ENCODE peak calls at places on chromosome 18, in eight cellular contexts. X is A549, L is stomach, E is heart left ventricle, R is HepG2, Y is endodermal cell, H is left ventricle myocardium inferior, D is lower lobe of right lung. Z is an unnamed sample.

GRCh38 chr18:14978962-14979535 is 231.1 kb downstream of the ANKRD30B start:
- DNase-seq in X (peak), L (no peak), E (no peak), R (peak), Y (peak), H (no peak), D (no peak), Z (no peak)

GRCh38 chr18:78925557-78926242 is 53.9 kb upstream of the SALL3 start:
- DNase-seq in X (no peak), L (peak), E (no peak), R (no peak), Y (no peak), H (no peak), D (no peak), Z (no peak)

GRCh38 chr18:48590678-48591077 is 51.8 kb downstream of the CTIF start:
- DNase-seq in X (peak), L (no peak), E (peak), R (no peak), Y (no peak), H (no peak), D (no peak), Z (no peak)

GRCh38 chr18:1037766-1038165 is 133.1 kb downstream of the ADCYAP1 start:
- DNase-seq in X (no peak), L (no peak), E (no peak), R (no peak), Y (no peak), H (no peak), D (no peak), Z (no peak)

GRCh38 chr18:811192-812122 is 585 bp downstream of the YES1 start:
- DNase-seq in X (no peak), L (peak), E (peak), R (no peak), Y (peak), H (peak), D (peak), Z (peak)

GRCh38 chr18:1014496-1014895 is 109.8 kb downstream of the ADCYAP1 start:
- DNase-seq in X (no peak), L (no peak), E (no peak), R (no peak), Y (peak), H (no peak), D (no peak), Z (no peak)

GRCh38 chr18:79302120-79302519 is 93.6 kb upstream of the NFATC1 start:
- DNase-seq in X (no peak), L (no peak), E (no peak), R (no peak), Y (no peak), H (no peak), D (no peak), Z (no peak)

GRCh38 chr18:40841473-40841872 is 1113.6 kb upstream of the PIK3C3 start:
- DNase-seq in X (no peak), L (no peak), E (no peak), R (no peak), Y (no peak), H (no peak), D (no peak), Z (no peak)

GRCh38 chr18:5966514-5966913 is 71.2 kb upstream of the TMEM200C start:
- DNase-seq in X (no peak), L (no peak), E (no peak), R (no peak), Y (no peak), H (no peak), D (no peak), Z (no peak)

GRCh38 chr18:77103991-77104521 is 28.5 kb downstream of the MBP start:
- DNase-seq in X (no peak), L (no peak), E (no peak), R (no peak), Y (no peak), H (no peak), D (no peak), Z (peak)

GRCh38 chr18:36297419-36298112 is at the start of gene FHOD3:
- DNase-seq in X (peak), L (peak), E (peak), R (no peak), Y (peak), H (peak), D (peak), Z (no peak)

GRCh38 chr18:39946623-39947061 is 2008.4 kb upstream of the PIK3C3 start:
- DNase-seq in X (peak), L (no peak), E (no peak), R (no peak), Y (peak), H (no peak), D (no peak), Z (no peak)

GRCh38 chr18:78192044-78192443 is 787.6 kb upstream of the SALL3 start:
- DNase-seq in X (no peak), L (no peak), E (no peak), R (no peak), Y (peak), H (no peak), D (peak), Z (no peak)

GRCh38 chr18:56532176-56532840 is 106.1 kb downstream of the TXNL1 start:
- DNase-seq in X (no peak), L (no peak), E (no peak), R (no peak), Y (no peak), H (no peak), D (no peak), Z (no peak)

GRCh38 chr18:75201936-75202335 is 7.0 kb downstream of the PTGR3 start:
- DNase-seq in X (no peak), L (peak), E (no peak), R (no peak), Y (no peak), H (no peak), D (no peak), Z (no peak)

GRCh38 chr18:1049173-1049572 is 144.5 kb downstream of the ADCYAP1 start:
- DNase-seq in X (no peak), L (no peak), E (no peak), R (no peak), Y (no peak), H (no peak), D (no peak), Z (no peak)

GRCh38 chr18:48442761-48443160 is 33.6 kb upstream of the ZBTB7C start:
- DNase-seq in X (no peak), L (no peak), E (no peak), R (no peak), Y (no peak), H (no peak), D (no peak), Z (no peak)

GRCh38 chr18:55415258-55415871 is 172.6 kb downstream of the TCF4 start:
- DNase-seq in X (peak), L (peak), E (peak), R (peak), Y (peak), H (peak), D (peak), Z (peak)

GRCh38 chr18:38019292-38019691 is 453.7 kb upstream of the CELF4 start:
- DNase-seq in X (no peak), L (no peak), E (no peak), R (no peak), Y (no peak), H (no peak), D (no peak), Z (no peak)

GRCh38 chr18:77177009-77177408 is 44.4 kb upstream of the MBP start:
- DNase-seq in X (peak), L (no peak), E (no peak), R (no peak), Y (no peak), H (no peak), D (no peak), Z (no peak)

GRCh38 chr18:51194604-51195003 is 2.9 kb downstream of the MEX3C start:
- DNase-seq in X (no peak), L (no peak), E (no peak), R (no peak), Y (no peak), H (no peak), D (no peak), Z (no peak)

GRCh38 chr18:13285874-13286273 is 67.3 kb downstream of the LDLRAD4 start:
- DNase-seq in X (no peak), L (no peak), E (no peak), R (no peak), Y (no peak), H (no peak), D (no peak), Z (no peak)

GRCh38 chr18:13283746-13284145 is 65.2 kb downstream of the LDLRAD4 start:
- DNase-seq in X (no peak), L (no peak), E (no peak), R (no peak), Y (no peak), H (no peak), D (no peak), Z (no peak)

GRCh38 chr18:13287372-13287771 is 68.8 kb downstream of the LDLRAD4 start:
- DNase-seq in X (no peak), L (no peak), E (no peak), R (no peak), Y (no peak), H (no peak), D (no peak), Z (no peak)

GRCh38 chr18:13286456-13287125 is 68.0 kb downstream of the LDLRAD4 start:
- DNase-seq in X (no peak), L (no peak), E (no peak), R (no peak), Y (no peak), H (no peak), D (no peak), Z (no peak)

GRCh38 chr18:13284330-13285027 is 65.9 kb downstream of the LDLRAD4 start:
- DNase-seq in X (no peak), L (no peak), E (no peak), R (no peak), Y (no peak), H (no peak), D (no peak), Z (no peak)
- H3K27ac ChIP-seq in X (no peak), L (no peak), E (no peak), R (no peak), Y (no peak), H (no peak), D (no peak), Z (no peak)

GRCh38 chr18:24234850-24235418 is 96.1 kb downstream of the CABYR start:
- DNase-seq in X (no peak), L (no peak), E (peak), R (no peak), Y (no peak), H (no peak), D (no peak), Z (no peak)

GRCh38 chr18:24232814-24233213 is 94.0 kb downstream of the CABYR start:
- DNase-seq in X (no peak), L (no peak), E (no peak), R (no peak), Y (no peak), H (no peak), D (no peak), Z (no peak)

GRCh38 chr18:24230766-24231165 is 91.9 kb downstream of the CABYR start:
- DNase-seq in X (no peak), L (no peak), E (no peak), R (no peak), Y (no peak), H (no peak), D (no peak), Z (no peak)

GRCh38 chr18:24231773-24232735 is 93.2 kb downstream of the CABYR start:
- DNase-seq in X (peak), L (no peak), E (no peak), R (no peak), Y (no peak), H (no peak), D (no peak), Z (no peak)

DNA sequence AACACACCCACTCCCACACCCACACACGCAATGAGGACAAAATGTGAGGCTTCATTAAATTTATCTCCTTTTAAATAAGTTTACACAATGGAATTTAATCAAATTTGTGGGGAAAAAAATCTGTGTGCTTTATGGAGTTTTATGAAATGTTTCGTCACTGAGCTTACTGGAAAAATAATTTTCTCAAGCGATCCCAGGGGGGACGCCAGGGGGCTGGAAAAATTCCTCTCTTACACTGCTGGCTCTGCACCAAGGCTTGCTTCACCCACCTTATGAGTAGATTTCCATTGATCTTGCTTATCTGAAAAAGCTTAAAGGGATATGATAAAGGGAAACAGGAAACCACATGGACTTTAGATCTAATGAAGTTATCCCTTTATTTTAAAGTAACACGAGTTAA is 95.5 kb downstream of the CABYR start:
- DNase-seq in X (no peak), L (no peak), E (peak), R (peak), Y (no peak), H (peak), D (no peak), Z (no peak)
- TF ChIP-seq CTCF in X (no peak), L (no peak), E (no peak), R (no peak), Y (no peak), H (no peak), D (no peak), Z (no peak)

GRCh38 chr18:45864081-45864480 is 38.6 kb downstream of the SIGLEC15 start:
- DNase-seq in X (no peak), L (no peak), E (no peak), R (no peak), Y (no peak), H (no peak), D (no peak), Z (no peak)
- H3K4me3 ChIP-seq in X (no peak), L (no peak), E (no peak), R (no peak), Y (no peak), H (no peak), D (no peak), Z (no peak)

DNA sequence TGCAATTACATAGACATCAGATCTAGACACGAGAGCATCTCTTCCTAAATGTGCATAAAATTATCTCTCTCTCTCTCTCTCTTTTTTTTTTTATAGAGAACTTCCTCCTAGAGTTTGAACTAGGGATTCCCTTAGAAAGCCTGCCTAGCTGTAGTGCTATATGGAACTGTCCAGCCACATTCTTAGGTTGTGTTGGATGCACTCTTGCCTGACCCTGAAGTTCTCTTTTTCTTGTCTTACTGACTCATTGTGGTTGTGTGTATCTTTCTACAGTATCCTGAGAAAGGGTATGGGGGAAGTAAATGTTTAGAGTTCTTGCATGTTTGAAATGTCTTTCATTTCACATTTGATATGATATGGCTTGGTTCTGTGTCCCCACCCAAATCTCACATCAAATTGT is 368.3 kb downstream of the CDH2 start:
- DNase-seq in X (no peak), L (no peak), E (no peak), R (no peak), Y (no peak), H (no peak), D (no peak), Z (no peak)
- H3K27ac ChIP-seq in X (no peak), L (no peak), E (no peak), R (no peak), Y (no peak), H (no peak), D (no peak), Z (no peak)

DNA sequence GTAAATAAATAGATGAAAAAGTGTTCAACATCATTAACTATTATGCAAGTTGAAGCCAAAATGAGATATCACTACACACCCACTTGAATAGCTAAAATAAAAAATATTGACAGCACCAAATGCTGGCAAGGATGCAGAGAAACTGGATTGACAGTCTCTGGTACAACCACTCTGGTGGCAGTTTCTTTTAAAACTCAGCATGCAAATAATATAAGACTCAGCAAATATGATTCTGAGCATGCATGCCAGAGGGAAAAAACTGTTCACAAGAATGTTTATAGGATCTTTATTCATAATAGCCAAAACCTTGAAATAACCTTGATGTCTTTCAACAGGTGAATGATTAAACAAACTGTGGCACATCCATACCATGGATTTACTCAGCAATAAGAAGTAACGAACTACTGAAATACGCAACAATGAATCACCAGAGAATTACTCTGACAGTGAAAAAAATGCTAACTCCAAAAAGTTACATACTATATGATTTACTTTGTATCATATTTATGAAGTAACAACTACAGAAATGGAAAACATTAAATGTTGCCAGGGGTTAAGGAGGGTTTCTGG is 131.8 kb downstream of the PIGN start:
- DNase-seq in X (no peak), L (no peak), E (no peak), R (no peak), Y (no peak), H (no peak), D (no peak), Z (no peak)
- TF ChIP-seq CTCF in X (no peak), L (no peak), E (no peak), R (no peak), Y (no peak), H (no peak), D (no peak), Z (no peak)

DNA sequence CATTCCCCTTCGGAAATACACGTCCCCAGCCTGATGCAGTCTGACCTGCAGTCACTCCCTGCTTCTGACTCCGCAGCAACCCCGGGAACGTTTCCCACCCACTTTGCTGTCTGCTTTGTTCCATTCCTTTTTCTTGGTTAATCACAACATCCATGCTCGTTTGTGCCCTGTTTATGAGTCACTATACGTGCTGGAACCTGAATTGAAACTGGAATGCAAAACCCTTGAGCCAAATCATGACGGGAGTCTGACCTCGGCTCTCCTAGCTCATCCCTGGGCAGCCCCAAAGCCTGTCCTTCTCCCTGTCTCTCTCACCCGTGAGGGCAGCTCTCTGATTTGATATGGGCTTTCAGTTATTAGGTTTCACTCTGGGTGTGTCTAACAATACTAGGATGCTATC is 57.1 kb upstream of the RNF152 start:
- DNase-seq in X (no peak), L (no peak), E (no peak), R (no peak), Y (no peak), H (no peak), D (no peak), Z (peak)
- H3K4me3 ChIP-seq in X (no peak), L (no peak), E (no peak), R (no peak), Y (no peak), H (no peak), D (no peak), Z (peak)

DNA sequence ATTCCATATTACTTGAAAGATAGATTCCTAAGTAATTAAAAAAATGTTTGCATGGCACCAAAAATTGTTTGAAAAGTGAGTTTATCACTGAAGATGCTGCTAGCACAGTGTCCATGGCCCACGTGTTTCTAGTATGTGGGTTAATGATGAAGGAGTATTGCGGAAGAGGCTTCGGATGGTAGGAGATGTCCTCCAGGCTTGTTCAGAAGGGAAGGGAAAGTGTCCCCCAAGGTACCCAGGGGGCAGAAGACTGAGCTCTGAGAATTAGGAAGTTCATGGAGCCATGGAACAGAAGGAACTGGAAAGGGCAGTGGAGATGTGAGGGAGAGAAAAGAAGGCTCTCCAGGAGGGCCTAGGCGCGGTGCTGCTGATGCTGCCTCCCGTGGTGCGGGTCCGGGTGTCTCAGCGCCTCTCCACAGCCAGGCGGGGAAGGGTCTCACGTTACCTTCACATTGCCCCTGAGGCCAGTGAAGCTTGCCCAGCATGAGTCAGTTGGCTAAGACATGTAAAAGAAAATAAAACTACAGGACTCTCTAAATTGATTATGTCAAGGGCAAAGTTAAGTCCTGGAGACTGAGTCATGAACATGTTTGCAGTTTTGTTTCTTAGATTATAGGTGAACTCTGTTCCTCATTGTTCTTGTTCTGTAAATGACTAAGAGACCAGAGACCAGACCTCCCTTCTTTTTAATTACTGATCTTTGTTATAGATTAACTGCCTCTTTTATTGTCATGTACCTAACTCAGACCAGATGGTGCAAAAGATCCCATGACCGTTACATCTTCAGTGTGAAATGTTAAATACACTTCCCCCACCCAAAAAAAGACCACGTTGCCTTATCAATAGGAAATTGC is 89.0 kb downstream of the MTCL1 start:
- DNase-seq in X (peak), L (no peak), E (no peak), R (peak), Y (no peak), H (no peak), D (no peak), Z (no peak)
- H3K27ac ChIP-seq in X (peak), L (peak), E (no peak), R (no peak), Y (no peak), H (no peak), D (no peak), Z (no peak)

DNA sequence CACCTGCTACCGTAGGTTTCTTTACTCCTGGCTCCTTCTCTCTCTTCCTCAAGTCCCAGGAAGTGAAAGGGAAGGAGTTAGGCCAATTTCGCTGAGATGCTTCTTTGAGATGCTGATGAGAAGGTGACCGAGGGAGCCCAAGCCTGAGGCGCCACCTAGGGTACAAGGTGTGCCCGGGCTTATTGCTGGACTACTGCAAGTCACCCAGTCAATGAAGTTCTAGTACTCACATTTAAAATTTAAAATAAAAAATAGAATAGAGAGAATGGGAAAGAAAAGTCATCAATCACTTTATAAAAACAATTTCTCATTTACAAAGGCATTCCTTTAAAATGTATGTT is 45.3 kb downstream of the ACAA2 start:
- DNase-seq in X (peak), L (peak), E (no peak), R (peak), Y (peak), H (peak), D (no peak), Z (no peak)
- TF ChIP-seq CTCF in X (peak), L (peak), E (peak), R (peak), Y (peak), H (peak), D (peak), Z (no peak)

GRCh38 chr18:58865009-58865345 is 300 bp downstream of the ZNF532 start:
- DNase-seq in X (no peak), L (no peak), E (no peak), R (no peak), Y (no peak), H (no peak), D (no peak), Z (no peak)
- H3K4me3 ChIP-seq in X (no peak), L (peak), E (peak), R (no peak), Y (peak), H (peak), D (peak), Z (peak)

GRCh38 chr18:2847341-2848144 is 737 bp downstream of the EMILIN2 start:
- DNase-seq in X (no peak), L (no peak), E (peak), R (no peak), Y (peak), H (peak), D (peak), Z (no peak)
- H3K27ac ChIP-seq in X (no peak), L (peak), E (peak), R (no peak), Y (no peak), H (peak), D (peak), Z (peak)